ENCODE peak calls at places on chromosomes 11 and 22, in nine cellular contexts. One of them, this sample, is unnamed.

GRCh38 chr11:103958475-103959215 is 77.8 kb upstream of the DDI1 start:
- DNase-seq in stimulated activated CD4-positive, alpha-beta T cell treated with anti-CD3 and anti-CD28 coated beads, Interleukin-12 subunit alpha, Interleukin-12 subunit beta, amount 100 ng/mL, for 48 hours: no peak
- DNase-seq in NCI-H1417: no peak
- DNase-seq in testis: no peak
- DNase-seq in head of caudate nucleus: no peak
- DNase-seq in NCI-H2081: no peak
- DNase-seq in COR-L47: no peak
- DNase-seq in GM12878: peak
- DNase-seq in NCI-H187: no peak
- DNase-seq in this sample: no peak

GRCh38 chr11:3093281-3094191 is 36.3 kb upstream of the CARS1 start:
- DNase-seq in stimulated activated CD4-positive, alpha-beta T cell treated with anti-CD3 and anti-CD28 coated beads, Interleukin-12 subunit alpha, Interleukin-12 subunit beta, amount 100 ng/mL, for 48 hours: no peak
- DNase-seq in NCI-H1417: no peak
- DNase-seq in testis: no peak
- DNase-seq in head of caudate nucleus: no peak
- DNase-seq in NCI-H2081: no peak
- DNase-seq in COR-L47: no peak
- DNase-seq in GM12878: no peak
- DNase-seq in NCI-H187: no peak
- DNase-seq in this sample: no peak

GRCh38 chr11:110468095-110468494 is 38.3 kb downstream of the FDX1 start:
- DNase-seq in stimulated activated CD4-positive, alpha-beta T cell treated with anti-CD3 and anti-CD28 coated beads, Interleukin-12 subunit alpha, Interleukin-12 subunit beta, amount 100 ng/mL, for 48 hours: no peak
- DNase-seq in NCI-H1417: no peak
- DNase-seq in testis: no peak
- DNase-seq in head of caudate nucleus: no peak
- DNase-seq in NCI-H2081: no peak
- DNase-seq in COR-L47: no peak
- DNase-seq in GM12878: no peak
- DNase-seq in NCI-H187: no peak
- DNase-seq in this sample: no peak

GRCh38 chr22:46776486-46776826 is 14.0 kb downstream of the TBC1D22A start:
- DNase-seq in stimulated activated CD4-positive, alpha-beta T cell treated with anti-CD3 and anti-CD28 coated beads, Interleukin-12 subunit alpha, Interleukin-12 subunit beta, amount 100 ng/mL, for 48 hours: no peak
- DNase-seq in NCI-H1417: no peak
- DNase-seq in testis: no peak
- DNase-seq in head of caudate nucleus: no peak
- DNase-seq in NCI-H2081: no peak
- DNase-seq in COR-L47: no peak
- DNase-seq in GM12878: no peak
- DNase-seq in NCI-H187: no peak
- DNase-seq in this sample: no peak

GRCh38 chr11:12702999-12703453 is 28.8 kb downstream of the TEAD1 start:
- DNase-seq in stimulated activated CD4-positive, alpha-beta T cell treated with anti-CD3 and anti-CD28 coated beads, Interleukin-12 subunit alpha, Interleukin-12 subunit beta, amount 100 ng/mL, for 48 hours: no peak
- DNase-seq in NCI-H1417: no peak
- DNase-seq in testis: no peak
- DNase-seq in head of caudate nucleus: no peak
- DNase-seq in NCI-H2081: no peak
- DNase-seq in COR-L47: no peak
- DNase-seq in GM12878: no peak
- DNase-seq in NCI-H187: no peak
- DNase-seq in this sample: no peak

GRCh38 chr11:10659339-10660216 is 34.0 kb downstream of the IRAG1 start:
- DNase-seq in stimulated activated CD4-positive, alpha-beta T cell treated with anti-CD3 and anti-CD28 coated beads, Interleukin-12 subunit alpha, Interleukin-12 subunit beta, amount 100 ng/mL, for 48 hours: no peak
- DNase-seq in NCI-H1417: no peak
- DNase-seq in testis: peak
- DNase-seq in head of caudate nucleus: no peak
- DNase-seq in NCI-H2081: no peak
- DNase-seq in COR-L47: no peak
- DNase-seq in GM12878: no peak
- DNase-seq in NCI-H187: no peak
- DNase-seq in this sample: no peak

GRCh38 chr11:65781962-65782815 is 1.4 kb upstream of the AP5B1 start:
- DNase-seq in stimulated activated CD4-positive, alpha-beta T cell treated with anti-CD3 and anti-CD28 coated beads, Interleukin-12 subunit alpha, Interleukin-12 subunit beta, amount 100 ng/mL, for 48 hours: no peak
- DNase-seq in NCI-H1417: no peak
- DNase-seq in testis: no peak
- DNase-seq in head of caudate nucleus: no peak
- DNase-seq in NCI-H2081: no peak
- DNase-seq in COR-L47: no peak
- DNase-seq in GM12878: no peak
- DNase-seq in NCI-H187: no peak
- DNase-seq in this sample: no peak

GRCh38 chr11:103483996-103484395 is 374.8 kb downstream of the DYNC2H1 start:
- DNase-seq in stimulated activated CD4-positive, alpha-beta T cell treated with anti-CD3 and anti-CD28 coated beads, Interleukin-12 subunit alpha, Interleukin-12 subunit beta, amount 100 ng/mL, for 48 hours: no peak
- DNase-seq in NCI-H1417: no peak
- DNase-seq in testis: no peak
- DNase-seq in head of caudate nucleus: no peak
- DNase-seq in NCI-H2081: no peak
- DNase-seq in COR-L47: no peak
- DNase-seq in GM12878: no peak
- DNase-seq in NCI-H187: no peak
- DNase-seq in this sample: no peak

GRCh38 chr11:63595296-63595695 is 18.9 kb downstream of the PLAAT3 start:
- DNase-seq in stimulated activated CD4-positive, alpha-beta T cell treated with anti-CD3 and anti-CD28 coated beads, Interleukin-12 subunit alpha, Interleukin-12 subunit beta, amount 100 ng/mL, for 48 hours: no peak
- DNase-seq in NCI-H1417: no peak
- DNase-seq in testis: peak
- DNase-seq in head of caudate nucleus: peak
- DNase-seq in NCI-H2081: no peak
- DNase-seq in COR-L47: no peak
- DNase-seq in GM12878: no peak
- DNase-seq in NCI-H187: no peak
- DNase-seq in this sample: no peak

GRCh38 chr22:40441761-40442364 is 71.5 kb downstream of the SGSM3 start:
- DNase-seq in stimulated activated CD4-positive, alpha-beta T cell treated with anti-CD3 and anti-CD28 coated beads, Interleukin-12 subunit alpha, Interleukin-12 subunit beta, amount 100 ng/mL, for 48 hours: no peak
- DNase-seq in NCI-H1417: no peak
- DNase-seq in testis: no peak
- DNase-seq in head of caudate nucleus: no peak
- DNase-seq in NCI-H2081: no peak
- DNase-seq in COR-L47: no peak
- DNase-seq in GM12878: no peak
- DNase-seq in NCI-H187: no peak
- DNase-seq in this sample: no peak

GRCh38 chr11:66069715-66070603 is at the start of gene PACS1:
- DNase-seq in stimulated activated CD4-positive, alpha-beta T cell treated with anti-CD3 and anti-CD28 coated beads, Interleukin-12 subunit alpha, Interleukin-12 subunit beta, amount 100 ng/mL, for 48 hours: no peak
- DNase-seq in NCI-H1417: peak
- DNase-seq in testis: peak
- DNase-seq in head of caudate nucleus: peak
- DNase-seq in NCI-H2081: peak
- DNase-seq in COR-L47: peak
- DNase-seq in GM12878: no peak
- DNase-seq in NCI-H187: no peak
- DNase-seq in this sample: peak

GRCh38 chr22:44753189-44754042 is 1.0 kb downstream of the ARHGAP8 start:
- DNase-seq in stimulated activated CD4-positive, alpha-beta T cell treated with anti-CD3 and anti-CD28 coated beads, Interleukin-12 subunit alpha, Interleukin-12 subunit beta, amount 100 ng/mL, for 48 hours: no peak
- DNase-seq in NCI-H1417: no peak
- DNase-seq in testis: peak
- DNase-seq in head of caudate nucleus: no peak
- DNase-seq in NCI-H2081: no peak
- DNase-seq in COR-L47: no peak
- DNase-seq in GM12878: no peak
- DNase-seq in NCI-H187: no peak
- DNase-seq in this sample: no peak

GRCh38 chr11:94528551-94528950 is 15.2 kb upstream of the FUT4 start:
- DNase-seq in stimulated activated CD4-positive, alpha-beta T cell treated with anti-CD3 and anti-CD28 coated beads, Interleukin-12 subunit alpha, Interleukin-12 subunit beta, amount 100 ng/mL, for 48 hours: no peak
- DNase-seq in NCI-H1417: no peak
- DNase-seq in testis: no peak
- DNase-seq in head of caudate nucleus: no peak
- DNase-seq in NCI-H2081: no peak
- DNase-seq in COR-L47: no peak
- DNase-seq in GM12878: no peak
- DNase-seq in NCI-H187: no peak
- DNase-seq in this sample: no peak

GRCh38 chr11:115321602-115322289 is 182.5 kb downstream of the CADM1 start:
- DNase-seq in stimulated activated CD4-positive, alpha-beta T cell treated with anti-CD3 and anti-CD28 coated beads, Interleukin-12 subunit alpha, Interleukin-12 subunit beta, amount 100 ng/mL, for 48 hours: no peak
- DNase-seq in NCI-H1417: no peak
- DNase-seq in testis: no peak
- DNase-seq in head of caudate nucleus: no peak
- DNase-seq in NCI-H2081: no peak
- DNase-seq in COR-L47: no peak
- DNase-seq in GM12878: no peak
- DNase-seq in NCI-H187: no peak
- DNase-seq in this sample: no peak

GRCh38 chr11:71154406-71154805 is 98.0 kb downstream of the SHANK2 start:
- DNase-seq in stimulated activated CD4-positive, alpha-beta T cell treated with anti-CD3 and anti-CD28 coated beads, Interleukin-12 subunit alpha, Interleukin-12 subunit beta, amount 100 ng/mL, for 48 hours: no peak
- DNase-seq in NCI-H1417: no peak
- DNase-seq in testis: no peak
- DNase-seq in head of caudate nucleus: no peak
- DNase-seq in NCI-H2081: no peak
- DNase-seq in COR-L47: no peak
- DNase-seq in GM12878: no peak
- DNase-seq in NCI-H187: no peak
- DNase-seq in this sample: no peak

GRCh38 chr11:4531666-4532065 is 13.3 kb upstream of the OR52M1 start:
- DNase-seq in stimulated activated CD4-positive, alpha-beta T cell treated with anti-CD3 and anti-CD28 coated beads, Interleukin-12 subunit alpha, Interleukin-12 subunit beta, amount 100 ng/mL, for 48 hours: no peak
- DNase-seq in NCI-H1417: no peak
- DNase-seq in testis: no peak
- DNase-seq in head of caudate nucleus: no peak
- DNase-seq in NCI-H2081: no peak
- DNase-seq in COR-L47: no peak
- DNase-seq in GM12878: no peak
- DNase-seq in NCI-H187: no peak
- DNase-seq in this sample: no peak

GRCh38 chr22:50007057-50007511 is 5.5 kb downstream of the IL17REL start:
- DNase-seq in stimulated activated CD4-positive, alpha-beta T cell treated with anti-CD3 and anti-CD28 coated beads, Interleukin-12 subunit alpha, Interleukin-12 subunit beta, amount 100 ng/mL, for 48 hours: no peak
- DNase-seq in NCI-H1417: no peak
- DNase-seq in testis: no peak
- DNase-seq in head of caudate nucleus: peak
- DNase-seq in NCI-H2081: no peak
- DNase-seq in COR-L47: no peak
- DNase-seq in GM12878: no peak
- DNase-seq in NCI-H187: no peak
- DNase-seq in this sample: no peak

GRCh38 chr11:128338806-128339205 is 248.6 kb downstream of the ETS1 start:
- DNase-seq in stimulated activated CD4-positive, alpha-beta T cell treated with anti-CD3 and anti-CD28 coated beads, Interleukin-12 subunit alpha, Interleukin-12 subunit beta, amount 100 ng/mL, for 48 hours: no peak
- DNase-seq in NCI-H1417: no peak
- DNase-seq in testis: no peak
- DNase-seq in head of caudate nucleus: no peak
- DNase-seq in NCI-H2081: no peak
- DNase-seq in COR-L47: no peak
- DNase-seq in GM12878: no peak
- DNase-seq in NCI-H187: no peak
- DNase-seq in this sample: no peak

GRCh38 chr11:2940166-2940929 is 11.1 kb upstream of the PHLDA2 start:
- DNase-seq in stimulated activated CD4-positive, alpha-beta T cell treated with anti-CD3 and anti-CD28 coated beads, Interleukin-12 subunit alpha, Interleukin-12 subunit beta, amount 100 ng/mL, for 48 hours: no peak
- DNase-seq in NCI-H1417: no peak
- DNase-seq in testis: no peak
- DNase-seq in head of caudate nucleus: no peak
- DNase-seq in NCI-H2081: no peak
- DNase-seq in COR-L47: no peak
- DNase-seq in GM12878: no peak
- DNase-seq in NCI-H187: no peak
- DNase-seq in this sample: no peak

GRCh38 chr11:68706237-68706636 is 21.9 kb downstream of the GAL start:
- DNase-seq in stimulated activated CD4-positive, alpha-beta T cell treated with anti-CD3 and anti-CD28 coated beads, Interleukin-12 subunit alpha, Interleukin-12 subunit beta, amount 100 ng/mL, for 48 hours: no peak
- DNase-seq in NCI-H1417: no peak
- DNase-seq in testis: no peak
- DNase-seq in head of caudate nucleus: no peak
- DNase-seq in NCI-H2081: no peak
- DNase-seq in COR-L47: no peak
- DNase-seq in GM12878: no peak
- DNase-seq in NCI-H187: no peak
- DNase-seq in this sample: no peak

GRCh38 chr11:8066911-8067455 is 14.0 kb upstream of the TUB start:
- DNase-seq in stimulated activated CD4-positive, alpha-beta T cell treated with anti-CD3 and anti-CD28 coated beads, Interleukin-12 subunit alpha, Interleukin-12 subunit beta, amount 100 ng/mL, for 48 hours: no peak
- DNase-seq in NCI-H1417: no peak
- DNase-seq in testis: no peak
- DNase-seq in head of caudate nucleus: no peak
- DNase-seq in NCI-H2081: no peak
- DNase-seq in COR-L47: no peak
- DNase-seq in GM12878: no peak
- DNase-seq in NCI-H187: no peak
- DNase-seq in this sample: peak

GRCh38 chr11:15845261-15845660 is 511.1 kb downstream of the SOX6 start:
- DNase-seq in stimulated activated CD4-positive, alpha-beta T cell treated with anti-CD3 and anti-CD28 coated beads, Interleukin-12 subunit alpha, Interleukin-12 subunit beta, amount 100 ng/mL, for 48 hours: no peak
- DNase-seq in NCI-H1417: no peak
- DNase-seq in testis: no peak
- DNase-seq in head of caudate nucleus: peak
- DNase-seq in NCI-H2081: no peak
- DNase-seq in COR-L47: no peak
- DNase-seq in GM12878: no peak
- DNase-seq in NCI-H187: no peak
- DNase-seq in this sample: no peak

GRCh38 chr11:131612576-131612975 is 242.2 kb downstream of the NTM start:
- DNase-seq in stimulated activated CD4-positive, alpha-beta T cell treated with anti-CD3 and anti-CD28 coated beads, Interleukin-12 subunit alpha, Interleukin-12 subunit beta, amount 100 ng/mL, for 48 hours: no peak
- DNase-seq in NCI-H1417: no peak
- DNase-seq in testis: no peak
- DNase-seq in head of caudate nucleus: no peak
- DNase-seq in NCI-H2081: no peak
- DNase-seq in COR-L47: no peak
- DNase-seq in GM12878: no peak
- DNase-seq in NCI-H187: no peak
- DNase-seq in this sample: no peak

GRCh38 chr11:71293961-71294782 is 41.8 kb upstream of the SHANK2 start:
- DNase-seq in stimulated activated CD4-positive, alpha-beta T cell treated with anti-CD3 and anti-CD28 coated beads, Interleukin-12 subunit alpha, Interleukin-12 subunit beta, amount 100 ng/mL, for 48 hours: no peak
- DNase-seq in NCI-H1417: no peak
- DNase-seq in testis: no peak
- DNase-seq in head of caudate nucleus: no peak
- DNase-seq in NCI-H2081: no peak
- DNase-seq in COR-L47: no peak
- DNase-seq in GM12878: no peak
- DNase-seq in NCI-H187: no peak
- DNase-seq in this sample: no peak

GRCh38 chr11:93512965-93513667 is 30.1 kb downstream of the SMCO4 start:
- DNase-seq in stimulated activated CD4-positive, alpha-beta T cell treated with anti-CD3 and anti-CD28 coated beads, Interleukin-12 subunit alpha, Interleukin-12 subunit beta, amount 100 ng/mL, for 48 hours: no peak
- DNase-seq in NCI-H1417: no peak
- DNase-seq in testis: no peak
- DNase-seq in head of caudate nucleus: no peak
- DNase-seq in NCI-H2081: no peak
- DNase-seq in COR-L47: no peak
- DNase-seq in GM12878: no peak
- DNase-seq in NCI-H187: no peak
- DNase-seq in this sample: no peak

GRCh38 chr11:88552377-88553029 is 215.0 kb upstream of the CTSC start:
- DNase-seq in stimulated activated CD4-positive, alpha-beta T cell treated with anti-CD3 and anti-CD28 coated beads, Interleukin-12 subunit alpha, Interleukin-12 subunit beta, amount 100 ng/mL, for 48 hours: peak
- DNase-seq in NCI-H1417: peak
- DNase-seq in testis: peak
- DNase-seq in head of caudate nucleus: peak
- DNase-seq in NCI-H2081: peak
- DNase-seq in COR-L47: no peak
- DNase-seq in GM12878: peak
- DNase-seq in NCI-H187: no peak
- DNase-seq in this sample: peak

GRCh38 chr11:125123947-125124633 is 12.7 kb upstream of the TMEM218 start:
- DNase-seq in stimulated activated CD4-positive, alpha-beta T cell treated with anti-CD3 and anti-CD28 coated beads, Interleukin-12 subunit alpha, Interleukin-12 subunit beta, amount 100 ng/mL, for 48 hours: no peak
- DNase-seq in NCI-H1417: peak
- DNase-seq in testis: peak
- DNase-seq in head of caudate nucleus: no peak
- DNase-seq in NCI-H2081: peak
- DNase-seq in COR-L47: peak
- DNase-seq in GM12878: no peak
- DNase-seq in NCI-H187: peak
- DNase-seq in this sample: peak

GRCh38 chr22:36149464-36149863 is 11.1 kb downstream of the APOL3 start:
- DNase-seq in stimulated activated CD4-positive, alpha-beta T cell treated with anti-CD3 and anti-CD28 coated beads, Interleukin-12 subunit alpha, Interleukin-12 subunit beta, amount 100 ng/mL, for 48 hours: no peak
- DNase-seq in NCI-H1417: no peak
- DNase-seq in testis: no peak
- DNase-seq in head of caudate nucleus: no peak
- DNase-seq in NCI-H2081: no peak
- DNase-seq in COR-L47: no peak
- DNase-seq in GM12878: no peak
- DNase-seq in NCI-H187: no peak
- DNase-seq in this sample: no peak